ENCODE peak calls at places on chromosomes 13 and 19, in ten cellular contexts. W is stimulated activated CD8-positive, alpha-beta memory T cell treated with anti-CD3 and anti-CD28 coated beads, Interleukin-2, amount 100 ng/mL, for 48 hours; I is spleen; O is NCI-H446; M is hepatic stellate cell; C is stromal cell of bone marrow; J is GF-D8; E is stimulated activated CD4-positive, alpha-beta T cell treated with anti-CD3 and anti-CD28 coated beads, Interleukin-4, amount 100 ng/mL, for 48 hours; P is amniotic stem cell; U is NCI-H1417 treated with DMSO at 0.1 percent for 48 hours. V is an unnamed sample.

GRCh38 chr13:110523180-110523579 is 38.3 kb downstream of the RAB20 start:
- DNase-seq in W (no peak), I (no peak), O (no peak), M (no peak), C (no peak), J (no peak), E (no peak), P (no peak), U (no peak), V (no peak)

GRCh38 chr13:79307866-79308298 is 98.2 kb downstream of the RBM26 start:
- DNase-seq in W (peak; percentile 3), I (no peak), O (no peak), M (no peak), C (peak; percentile 8), J (no peak), E (peak; percentile 1), P (no peak), U (no peak), V (no peak)

GRCh38 chr13:113920173-113920572 is 53.7 kb downstream of the C13orf46 start:
- DNase-seq in W (no peak), I (no peak), O (no peak), M (no peak), C (no peak), J (no peak), E (no peak), P (no peak), U (no peak), V (no peak)

GRCh38 chr13:105232403-105232802 is 1303.1 kb downstream of the EFNB2 start:
- DNase-seq in W (no peak), I (no peak), O (no peak), M (no peak), C (no peak), J (no peak), E (no peak), P (no peak), U (no peak), V (no peak)

GRCh38 chr13:34513526-34513925 is 428.5 kb upstream of the NBEA start:
- DNase-seq in W (no peak), I (no peak), O (no peak), M (no peak), C (no peak), J (no peak), E (no peak), P (no peak), U (no peak), V (no peak)

GRCh38 chr13:111973186-111974064 is 93.5 kb upstream of the SOX1 start:
- DNase-seq in W (no peak), I (no peak), O (no peak), M (no peak), C (no peak), J (no peak), E (no peak), P (no peak), U (no peak), V (no peak)

GRCh38 chr13:102771298-102772041 is 2.1 kb downstream of the TEX30 start:
- DNase-seq in W (no peak), I (no peak), O (no peak), M (no peak), C (no peak), J (peak; percentile 57), E (no peak), P (no peak), U (no peak), V (no peak)

GRCh38 chr13:99214232-99214631 is 13.6 kb downstream of the UBAC2 start:
- DNase-seq in W (peak; percentile 61), I (no peak), O (no peak), M (no peak), C (no peak), J (no peak), E (peak; percentile 53), P (no peak), U (no peak), V (no peak)

GRCh38 chr19:12247644-12248222 is 47.0 kb downstream of the ZNF44 start:
- DNase-seq in W (no peak), I (no peak), O (no peak), M (no peak), C (no peak), J (no peak), E (no peak), P (no peak), U (no peak), V (no peak)

GRCh38 chr19:35796645-35797542 is 15.8 kb downstream of the PRODH2 start:
- DNase-seq in W (no peak), I (no peak), O (no peak), M (no peak), C (no peak), J (no peak), E (no peak), P (no peak), U (no peak), V (no peak)